ENCODE peak calls at places on chromosomes 7 and 10, in ten cellular contexts. O is fibroblast of villous mesenchyme, Q is AG04449, F is Peyer's patch, B is ovary, I is colonic mucosa, A is tibial artery, R is epithelial cell of proximal tubule, Z is testis, J is mucosa of descending colon. C is an unnamed sample.

GRCh38 chr10:84026821-84027257 is 112.5 kb upstream of the GHITM start:
- DNase-seq in O (no peak), Q (no peak), F (no peak), B (no peak), I (peak), A (no peak), R (no peak), Z (no peak), J (no peak), C (peak)

GRCh38 chr7:70178787-70179186 is 580.5 kb downstream of the AUTS2 start:
- DNase-seq in O (no peak), Q (no peak), F (peak), B (no peak), I (peak), A (no peak), R (no peak), Z (no peak), J (peak), C (peak)

GRCh38 chr7:104444019-104444418 is 115.6 kb downstream of the LHFPL3 start:
- DNase-seq in O (no peak), Q (no peak), F (no peak), B (no peak), I (no peak), A (no peak), R (no peak), Z (no peak), J (no peak), C (no peak)

GRCh38 chr7:102823715-102824114 is 74.9 kb downstream of the FAM185A start:
- DNase-seq in O (no peak), Q (no peak), F (no peak), B (no peak), I (no peak), A (no peak), R (peak), Z (no peak), J (no peak), C (no peak)

GRCh38 chr7:103141753-103142404 is 7.0 kb downstream of the NAPEPLD start:
- DNase-seq in O (peak), Q (no peak), F (no peak), B (no peak), I (peak), A (no peak), R (no peak), Z (no peak), J (no peak), C (no peak)

GRCh38 chr7:107917770-107918651 is 27.0 kb downstream of the DLD start:
- DNase-seq in O (no peak), Q (no peak), F (no peak), B (no peak), I (no peak), A (no peak), R (no peak), Z (no peak), J (no peak), C (no peak)

GRCh38 chr10:95873139-95873538 is 34.6 kb upstream of the CC2D2B start:
- DNase-seq in O (no peak), Q (no peak), F (no peak), B (no peak), I (no peak), A (no peak), R (no peak), Z (no peak), J (no peak), C (no peak)

GRCh38 chr10:33102071-33102470 is 144.0 kb upstream of the ITGB1 start:
- DNase-seq in O (no peak), Q (no peak), F (no peak), B (no peak), I (no peak), A (no peak), R (no peak), Z (no peak), J (no peak), C (no peak)

GRCh38 chr7:129278688-129279087 is 53.9 kb downstream of the AHCYL2 start:
- DNase-seq in O (no peak), Q (no peak), F (no peak), B (no peak), I (no peak), A (no peak), R (no peak), Z (no peak), J (no peak), C (no peak)

GRCh38 chr10:7210516-7210915 is 200.3 kb downstream of the SFMBT2 start:
- DNase-seq in O (no peak), Q (no peak), F (no peak), B (no peak), I (no peak), A (no peak), R (no peak), Z (no peak), J (no peak), C (no peak)

GRCh38 chr10:119129721-119130120 is 25.8 kb downstream of the DENND10 start:
- DNase-seq in O (no peak), Q (no peak), F (no peak), B (no peak), I (no peak), A (no peak), R (no peak), Z (no peak), J (no peak), C (no peak)

GRCh38 chr10:61896854-61897661 is 4.4 kb upstream of the ARID5B start:
- DNase-seq in O (peak), Q (no peak), F (peak), B (peak), I (peak), A (peak), R (no peak), Z (peak), J (peak), C (peak)

GRCh38 chr10:94546058-94546595 is 539 bp downstream of the HELLS start:
- DNase-seq in O (peak), Q (no peak), F (no peak), B (no peak), I (no peak), A (no peak), R (no peak), Z (peak), J (no peak), C (no peak)

DNA sequence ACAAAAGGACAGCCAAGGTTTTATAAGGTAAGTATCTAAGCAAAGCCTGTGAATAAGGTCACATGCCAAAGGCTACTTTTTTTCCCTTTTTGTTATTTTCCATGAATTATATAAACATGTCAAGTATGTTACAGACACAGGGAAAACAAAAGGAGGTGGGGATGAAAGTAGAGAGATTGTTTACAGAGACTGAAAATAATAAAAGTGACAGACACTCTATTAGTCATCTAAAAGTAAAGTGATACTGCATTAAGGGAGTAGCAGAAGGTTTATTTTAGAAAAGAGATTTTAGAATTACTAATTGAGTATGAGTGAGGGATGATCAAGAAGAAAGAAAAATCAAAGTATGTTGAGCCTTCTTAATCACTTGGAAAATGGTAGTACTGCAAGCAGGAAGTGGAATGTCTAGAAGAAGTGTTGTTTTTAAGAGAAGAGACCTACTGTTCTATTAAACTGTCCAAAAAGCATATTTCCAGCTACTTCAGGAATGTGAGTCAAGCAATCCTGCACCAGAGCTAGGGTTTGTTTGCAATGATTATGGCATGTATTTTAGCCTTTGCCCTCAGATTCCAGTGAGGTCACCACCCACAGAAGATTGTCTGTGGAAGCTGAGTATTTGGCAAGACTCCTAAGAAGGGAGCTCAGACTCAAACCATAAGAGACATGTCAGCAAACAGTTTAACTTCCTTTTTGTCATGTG is 177.9 kb upstream of the PLXDC2 start:
- DNase-seq in O (peak), Q (peak), F (peak), B (peak), I (no peak), A (no peak), R (peak), Z (peak), J (no peak), C (no peak)
- H3K4me3 ChIP-seq in O (peak), Q (no peak), F (no peak), B (peak), I (no peak), A (peak), R (peak), Z (peak), J (no peak), C (no peak)

DNA sequence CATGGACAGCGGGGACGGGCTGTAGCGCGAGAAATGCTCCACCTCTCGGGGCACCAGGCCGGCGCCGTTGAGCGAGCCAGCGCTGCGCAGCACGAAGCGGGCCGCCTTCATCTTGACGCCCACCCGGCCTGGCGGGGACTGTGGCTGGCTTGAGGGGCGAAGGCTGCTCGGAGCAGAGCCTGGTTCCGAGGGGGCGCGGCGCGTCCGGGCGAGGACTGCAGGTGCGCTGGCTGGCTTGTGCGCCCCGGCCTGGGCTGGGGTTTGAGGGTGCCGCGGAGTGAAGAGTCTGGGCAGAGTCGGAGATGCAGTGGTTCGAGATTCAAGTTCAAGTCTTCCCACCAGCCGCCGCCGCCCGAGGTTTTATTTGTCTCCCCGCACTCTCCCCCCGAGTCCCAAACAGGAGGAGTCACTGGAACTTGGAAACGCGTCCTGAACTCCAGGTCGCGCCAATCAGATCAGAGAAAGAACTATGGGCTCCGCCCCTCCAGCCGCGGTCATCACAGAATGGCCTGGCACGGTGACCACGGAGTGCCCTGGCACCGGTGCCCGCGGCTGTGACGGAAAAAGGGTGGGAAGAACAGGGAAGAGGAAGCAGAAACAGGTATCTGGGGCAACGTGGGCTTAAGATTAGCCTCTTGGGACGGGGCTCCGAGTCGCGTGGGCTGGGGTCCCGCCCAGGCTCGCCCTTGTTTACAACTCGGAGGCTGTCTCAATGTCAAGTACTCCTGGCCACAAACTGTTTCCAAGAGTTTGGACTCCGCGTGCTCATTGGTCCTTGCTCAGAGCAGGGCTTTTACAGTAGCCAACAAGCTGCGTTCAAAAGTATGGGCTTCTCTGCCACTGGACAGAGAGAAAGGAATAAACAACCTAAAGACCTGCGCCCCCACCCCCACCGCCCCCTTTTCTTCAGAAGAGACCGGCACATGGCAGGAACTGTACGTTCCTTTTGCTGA is at the start of gene PDK4:
- DNase-seq in O (peak), Q (no peak), F (peak), B (peak), I (peak), A (peak), R (no peak), Z (peak), J (peak), C (peak)
- H3K4me3 ChIP-seq in O (peak), Q (peak), F (peak), B (peak), I (peak), A (peak), R (peak), Z (peak), J (peak), C (peak)

DNA sequence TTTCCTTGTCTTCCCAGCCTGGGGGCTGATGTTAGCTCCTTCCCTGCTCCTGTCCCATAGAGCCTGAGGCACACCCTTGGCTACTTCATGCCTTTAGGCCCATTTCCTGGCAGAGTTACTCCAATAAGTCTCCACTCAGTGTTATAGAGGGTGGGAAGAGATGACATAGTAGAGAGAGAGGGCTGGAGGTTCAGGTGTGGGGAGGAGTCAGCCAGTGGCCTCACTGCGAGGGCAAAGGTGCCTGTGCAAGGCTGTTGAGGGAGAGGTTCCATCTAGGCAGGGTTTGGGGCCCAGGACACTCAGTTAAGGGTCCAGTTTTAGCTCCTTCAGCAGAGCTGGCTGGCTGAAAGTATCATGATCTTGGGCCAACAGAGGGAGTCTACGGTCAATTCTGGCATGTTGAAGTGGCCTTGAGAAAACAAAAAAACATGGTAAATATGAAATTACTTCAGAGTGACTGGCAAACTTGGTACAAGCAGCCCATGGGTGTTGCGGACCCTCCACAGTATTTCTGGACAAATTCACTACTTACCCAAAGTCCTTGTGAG is 67.9 kb downstream of the ZNF783 start:
- DNase-seq in O (no peak), Q (no peak), F (no peak), B (no peak), I (no peak), A (no peak), R (no peak), Z (no peak), J (no peak), C (no peak)
- H3K4me3 ChIP-seq in O (no peak), Q (no peak), F (no peak), B (no peak), I (no peak), A (no peak), R (no peak), Z (no peak), J (no peak), C (no peak)

GRCh38 chr10:12235796-12236195 is 39.8 kb downstream of the CDC123 start:
- DNase-seq in O (peak), Q (no peak), F (no peak), B (no peak), I (no peak), A (no peak), R (no peak), Z (no peak), J (no peak), C (no peak)
- H3K4me3 ChIP-seq in O (no peak), Q (no peak), F (no peak), B (no peak), I (no peak), A (no peak), R (no peak), Z (no peak), J (no peak), C (no peak)

GRCh38 chr10:934746-935406 is 3.4 kb upstream of the LARP4B start:
- DNase-seq in O (no peak), Q (no peak), F (peak), B (no peak), I (no peak), A (no peak), R (no peak), Z (no peak), J (no peak), C (no peak)

GRCh38 chr10:929965-930364 is 1.5 kb downstream of the LARP4B start:
- DNase-seq in O (no peak), Q (no peak), F (peak), B (no peak), I (no peak), A (no peak), R (no peak), Z (no peak), J (no peak), C (no peak)

GRCh38 chr10:930415-931325 is 835 bp downstream of the LARP4B start:
- DNase-seq in O (peak), Q (peak), F (peak), B (peak), I (peak), A (peak), R (no peak), Z (peak), J (peak), C (no peak)

GRCh38 chr10:931326-932318 is at the start of gene LARP4B:
- DNase-seq in O (peak), Q (peak), F (peak), B (peak), I (peak), A (peak), R (peak), Z (peak), J (peak), C (peak)

GRCh38 chr10:932589-932988 is 1.1 kb upstream of the LARP4B start:
- DNase-seq in O (no peak), Q (no peak), F (peak), B (peak), I (peak), A (no peak), R (no peak), Z (no peak), J (peak), C (no peak)
- H3K4me3 ChIP-seq in O (no peak), Q (no peak), F (peak), B (peak), I (no peak), A (peak), R (peak), Z (peak), J (no peak), C (no peak)

GRCh38 chr7:138982204-138982623 is 1.0 kb upstream of the KIAA1549 start:
- DNase-seq in O (no peak), Q (no peak), F (no peak), B (no peak), I (no peak), A (no peak), R (no peak), Z (no peak), J (no peak), C (no peak)
- H3K4me3 ChIP-seq in O (peak), Q (peak), F (peak), B (peak), I (peak), A (peak), R (peak), Z (peak), J (no peak), C (peak)

GRCh38 chr7:45071528-45071927 is 17.2 kb downstream of the NACAD start:
- DNase-seq in O (no peak), Q (no peak), F (peak), B (no peak), I (no peak), A (peak), R (no peak), Z (no peak), J (no peak), C (no peak)

GRCh38 chr7:45072131-45073030 is 16.4 kb downstream of the NACAD start:
- DNase-seq in O (peak), Q (no peak), F (peak), B (no peak), I (no peak), A (peak), R (no peak), Z (no peak), J (no peak), C (no peak)

GRCh38 chr7:45068236-45069023 is 20.3 kb downstream of the NACAD start:
- DNase-seq in O (no peak), Q (no peak), F (peak), B (no peak), I (peak), A (peak), R (no peak), Z (no peak), J (peak), C (no peak)

GRCh38 chr7:45069444-45070253 is 19.1 kb downstream of the NACAD start:
- DNase-seq in O (no peak), Q (no peak), F (peak), B (no peak), I (no peak), A (peak), R (no peak), Z (no peak), J (no peak), C (no peak)

GRCh38 chr7:45070254-45070642 is 18.5 kb downstream of the NACAD start:
- DNase-seq in O (no peak), Q (no peak), F (no peak), B (no peak), I (no peak), A (peak), R (no peak), Z (no peak), J (no peak), C (no peak)
- H3K4me3 ChIP-seq in O (no peak), Q (no peak), F (no peak), B (no peak), I (no peak), A (no peak), R (no peak), Z (no peak), J (no peak), C (no peak)

DNA sequence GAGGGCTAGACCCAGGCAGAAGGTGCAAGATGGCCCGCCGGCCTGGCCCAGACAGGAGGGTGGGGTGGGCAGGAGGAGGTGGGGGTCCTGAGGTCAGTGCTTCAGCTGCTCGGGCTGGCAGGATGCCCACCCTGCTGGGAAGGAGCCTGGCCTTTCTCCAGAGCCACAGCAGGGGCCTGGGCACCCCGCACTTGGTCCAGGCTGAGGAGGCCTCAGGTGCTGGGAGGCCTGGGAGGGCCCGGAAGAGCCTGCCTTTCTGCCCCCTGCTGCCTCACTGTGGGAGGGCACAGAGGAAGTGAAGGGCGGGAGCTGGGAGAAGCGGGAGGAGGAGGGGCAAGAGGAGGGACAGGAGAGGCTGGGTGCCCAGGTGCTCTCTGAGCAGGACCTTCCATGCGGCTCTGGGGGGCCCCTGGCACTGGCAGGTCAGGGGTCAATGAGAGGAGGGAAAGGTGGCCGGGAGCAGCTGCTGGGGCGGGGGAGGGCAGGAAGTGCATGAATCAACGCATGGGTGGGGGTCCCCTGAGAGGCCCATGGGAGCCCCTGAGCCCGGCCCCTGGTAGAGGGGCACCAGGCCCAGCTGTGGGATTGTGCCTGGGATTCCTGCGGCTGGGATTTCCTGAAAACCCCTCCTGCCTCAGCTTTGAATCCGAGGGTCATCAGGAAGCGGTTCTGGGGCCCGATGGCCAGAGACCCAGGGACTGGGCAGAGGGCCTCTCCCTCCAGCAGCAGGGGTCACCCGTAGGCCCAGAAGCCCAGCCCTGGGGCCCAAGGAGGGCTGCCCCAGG is 49.9 kb downstream of the PWWP2B start:
- DNase-seq in O (peak), Q (no peak), F (peak), B (peak), I (peak), A (no peak), R (no peak), Z (peak), J (peak), C (no peak)
- H3K4me3 ChIP-seq in O (no peak), Q (no peak), F (no peak), B (no peak), I (peak), A (no peak), R (no peak), Z (no peak), J (no peak), C (no peak)